ENCODE peak calls at places on chromosomes 3 and 15, in seven cellular contexts. B is A549; R is CD8-positive, alpha-beta T cell; O is dorsolateral prefrontal cortex; A is A673; H is lower leg skin; T is cardiac fibroblast. M is an unnamed sample.

GRCh38 chr15:29656636-29657475 is 165.4 kb downstream of the TJP1 start:
- DNase-seq in B (peak), R (no peak), A (no peak), T (peak), H (no peak), O (no peak), M (no peak)

GRCh38 chr3:190862209-190863118 is at the start of gene GMNC:
- DNase-seq in H (peak), O (peak), T (peak), R (no peak), B (peak), A (peak), M (peak)

GRCh38 chr3:57221883-57222282 is 5.6 kb upstream of the APPL1 start:
- DNase-seq in B (peak), R (no peak), T (peak), H (no peak), A (peak), O (no peak), M (no peak)

GRCh38 chr3:146037697-146038096 is 123.3 kb downstream of the PLOD2 start:
- DNase-seq in R (no peak), T (peak), O (no peak), B (no peak), A (no peak), H (no peak), M (no peak)

GRCh38 chr3:73733796-73734195 is 109.1 kb upstream of the PDZRN3 start:
- DNase-seq in R (no peak), B (no peak), A (no peak), H (no peak), O (no peak), T (no peak), M (no peak)

GRCh38 chr3:47464603-47465002 is 11.1 kb downstream of the SCAP start:
- DNase-seq in H (no peak), O (no peak), T (peak), B (no peak), R (no peak), A (peak), M (no peak)

GRCh38 chr15:80179025-80179759 is 26.4 kb downstream of the FAH start:
- DNase-seq in B (peak), H (no peak), T (peak), A (no peak), R (no peak), O (no peak), M (no peak)

GRCh38 chr3:144162042-144162441 is 190.4 kb downstream of the DIPK2A start:
- DNase-seq in T (peak), A (no peak), R (no peak), H (no peak), O (no peak), B (peak), M (no peak)

GRCh38 chr3:187750513-187751123 is 5.3 kb upstream of the BCL6 start:
- DNase-seq in T (peak), A (no peak), H (no peak), O (no peak), B (peak), R (no peak), M (no peak)

GRCh38 chr3:17175187-17175839 is 290.6 kb downstream of the PLCL2 start:
- DNase-seq in B (no peak), T (peak), A (no peak), H (no peak), O (no peak), R (no peak), M (no peak)

GRCh38 chr3:42166214-42166613 is 75.1 kb downstream of the TRAK1 start:
- DNase-seq in H (no peak), T (no peak), A (no peak), R (no peak), O (no peak), B (no peak), M (no peak)

GRCh38 chr3:158522737-158523136 is 48.3 kb upstream of the MLF1 start:
- DNase-seq in R (no peak), B (no peak), H (no peak), A (no peak), O (no peak), T (peak), M (no peak)

GRCh38 chr3:53646723-53647122 is 152.3 kb downstream of the CACNA1D start:
- DNase-seq in B (no peak), T (no peak), O (no peak), H (no peak), R (no peak), A (no peak), M (no peak)

GRCh38 chr3:42376397-42376798 is 34.0 kb downstream of the LYZL4 start:
- DNase-seq in T (peak), O (peak), H (no peak), R (peak), A (peak), B (no peak), M (peak)

GRCh38 chr3:94862703-94863102 is 799.8 kb downstream of the NSUN3 start:
- DNase-seq in B (peak), R (no peak), T (peak), A (peak), O (no peak), H (no peak), M (no peak)

GRCh38 chr3:47761046-47761445 is 20.6 kb downstream of the SMARCC1 start:
- DNase-seq in T (no peak), R (no peak), B (no peak), H (no peak), O (no peak), A (no peak), M (no peak)

GRCh38 chr3:37989821-37990480 is 635 bp upstream of the VILL start:
- DNase-seq in T (no peak), O (no peak), R (no peak), H (peak), B (no peak), A (no peak), M (peak)

GRCh38 chr3:126312326-126312725 is 44.9 kb downstream of the KLF15 start:
- DNase-seq in T (no peak), B (no peak), O (no peak), A (no peak), H (peak), R (no peak), M (no peak)

GRCh38 chr3:15055019-15055557 is 10.0 kb downstream of the MRPS25 start:
- DNase-seq in H (no peak), O (no peak), T (no peak), R (no peak), B (no peak), A (no peak), M (no peak)

GRCh38 chr15:92077353-92078080 is 224.0 kb downstream of the SLCO3A1 start:
- DNase-seq in T (peak), O (peak), H (peak), R (peak), B (peak), A (peak), M (peak)

GRCh38 chr3:37223084-37223975 is 48.9 kb upstream of the LRRFIP2 start:
- DNase-seq in A (no peak), H (no peak), T (no peak), R (peak), B (peak), O (no peak), M (no peak)

GRCh38 chr3:17605032-17605431 is 137.4 kb downstream of the TBC1D5 start:
- DNase-seq in T (peak), R (no peak), H (no peak), B (peak), A (peak), O (no peak), M (no peak)

GRCh38 chr3:12413721-12414255 is 70.5 kb upstream of the TSEN2 start:
- DNase-seq in B (no peak), O (no peak), H (no peak), R (no peak), T (no peak), A (no peak), M (no peak)

GRCh38 chr3:14335774-14336413 is 66.5 kb upstream of the SLC6A6 start:
- DNase-seq in R (no peak), A (no peak), O (no peak), H (no peak), T (no peak), B (no peak), M (no peak)

GRCh38 chr3:100160516-100160915 is 46.2 kb upstream of the FILIP1L start:
- DNase-seq in R (no peak), B (no peak), O (no peak), A (no peak), T (no peak), H (no peak), M (no peak)

GRCh38 chr3:55686720-55687254 is 199.7 kb upstream of the WNT5A start:
- DNase-seq in T (no peak), B (no peak), R (no peak), H (no peak), O (no peak), A (no peak), M (no peak)

GRCh38 chr3:126672741-126673140 is 17.8 kb upstream of the TXNRD3 start:
- DNase-seq in O (no peak), R (no peak), B (no peak), A (no peak), T (no peak), H (peak), M (no peak)

GRCh38 chr3:143637133-143637532 is 211.1 kb downstream of the SLC9A9 start:
- DNase-seq in A (no peak), B (no peak), O (no peak), H (no peak), R (no peak), T (no peak), M (no peak)

GRCh38 chr3:56624725-56625124 is 58.3 kb downstream of the TASOR start:
- DNase-seq in H (no peak), O (no peak), T (peak), R (no peak), A (no peak), B (no peak), M (no peak)

GRCh38 chr3:183884097-183884436 is 613 bp downstream of the PARL start:
- DNase-seq in T (no peak), B (no peak), O (no peak), A (no peak), R (no peak), H (no peak), M (no peak)

GRCh38 chr3:138184994-138185393 is 2.1 kb upstream of the ARMC8 start:
- DNase-seq in O (no peak), A (no peak), T (no peak), B (no peak), R (no peak), H (no peak), M (no peak)

GRCh38 chr15:37028609-37029287 is 71.6 kb downstream of the MEIS2 start:
- DNase-seq in T (peak), B (no peak), O (no peak), A (peak), H (no peak), R (no peak), M (no peak)

GRCh38 chr3:161104561-161105551 is at the start of gene B3GALNT1:
- DNase-seq in T (peak), R (no peak), O (no peak), H (peak), A (peak), B (peak), M (peak)
- TF ChIP-seq CTCF in T (no peak), R (no peak), O (no peak), H (no peak), A (no peak), B (no peak), M (no peak)

DNA sequence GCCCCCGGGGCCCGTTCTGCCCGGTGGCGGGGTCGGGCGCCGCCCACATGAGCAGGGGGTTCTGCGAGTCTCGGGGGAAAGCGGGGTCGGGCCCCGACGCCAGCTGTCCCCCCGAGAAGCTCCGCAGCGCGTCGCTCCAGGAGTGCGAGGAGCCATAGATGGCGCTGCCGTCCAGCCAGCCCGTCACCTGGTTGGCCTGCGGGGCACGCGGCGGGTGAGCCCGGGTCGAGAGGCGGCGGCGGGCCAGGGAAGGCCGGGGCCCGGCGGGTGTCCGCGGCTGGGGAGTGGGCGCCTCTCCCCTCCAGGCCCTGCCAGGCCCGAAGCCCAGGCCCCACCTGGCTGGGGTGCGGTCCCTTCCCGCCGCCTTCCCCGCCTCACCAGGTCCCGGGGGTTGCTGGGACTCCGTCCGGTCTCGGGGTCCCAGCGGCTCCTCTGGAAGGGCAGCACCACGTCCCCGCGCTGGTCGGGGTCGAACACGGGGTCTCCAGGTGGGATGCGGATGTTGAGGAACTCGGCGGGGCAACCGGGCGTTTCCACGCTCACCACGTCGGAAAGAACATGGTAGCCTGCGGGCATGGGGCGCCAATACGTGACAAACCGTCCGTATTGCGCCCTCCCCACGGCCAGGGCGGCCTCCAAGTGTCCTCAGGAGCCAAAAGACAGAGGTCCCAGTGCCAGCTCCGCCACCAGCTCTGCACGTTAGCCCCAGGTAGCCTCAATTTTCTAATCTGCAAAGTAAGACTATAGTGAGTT is 2.4 kb downstream of the DUOX2 start:
- DNase-seq in H (no peak), B (no peak), T (no peak), A (no peak), O (no peak), R (no peak), M (no peak)
- H3K4me3 ChIP-seq in H (no peak), B (no peak), T (no peak), A (no peak), O (no peak), R (no peak), M (no peak)

GRCh38 chr3:160649596-160649995 is 27.4 kb upstream of the ARL14 start:
- DNase-seq in B (no peak), A (no peak), O (no peak), T (no peak), H (no peak), R (no peak), M (no peak)
- TF ChIP-seq CTCF in B (no peak), A (no peak), O (no peak), T (no peak), H (no peak), R (no peak), M (no peak)

GRCh38 chr15:34055868-34056595 is 17.0 kb upstream of the AVEN start:
- DNase-seq in O (no peak), R (no peak), A (peak), B (no peak), T (peak), H (no peak), M (no peak)
- H3K4me3 ChIP-seq in O (no peak), R (no peak), A (no peak), B (no peak), T (no peak), H (no peak), M (no peak)

GRCh38 chr3:51722362-51722761 is 15.5 kb downstream of the GRM2 start:
- DNase-seq in R (no peak), T (no peak), H (no peak), B (peak), O (no peak), A (no peak), M (no peak)
- TF ChIP-seq CTCF in R (no peak), T (no peak), H (no peak), B (no peak), O (no peak), A (peak), M (no peak)

GRCh38 chr15:42157981-42158765 is 1.7 kb upstream of the PLA2G4F start:
- DNase-seq in B (no peak), A (peak), O (no peak), R (no peak), T (peak), H (peak), M (no peak)

GRCh38 chr15:42154576-42155355 is 1.7 kb downstream of the PLA2G4F start:
- DNase-seq in T (no peak), R (no peak), A (no peak), O (peak), H (peak), B (no peak), M (no peak)

GRCh38 chr15:42157381-42157780 is 945 bp upstream of the PLA2G4F start:
- DNase-seq in O (no peak), H (peak), T (no peak), B (no peak), R (no peak), A (no peak), M (no peak)

GRCh38 chr15:42155546-42156265 is 730 bp downstream of the PLA2G4F start:
- DNase-seq in O (no peak), R (no peak), B (no peak), A (no peak), H (peak), T (no peak), M (no peak)

GRCh38 chr15:42156266-42156922 is at the start of gene PLA2G4F:
- DNase-seq in O (no peak), A (no peak), B (no peak), H (peak), T (no peak), R (no peak), M (no peak)
- H3K4me3 ChIP-seq in O (no peak), A (no peak), B (no peak), H (peak), T (no peak), R (no peak), M (no peak)

GRCh38 chr15:78951841-78952238 is 7.0 kb upstream of the CTSH start:
- DNase-seq in B (peak), T (peak), H (no peak), O (no peak), R (no peak), A (no peak), M (no peak)

GRCh38 chr15:78947506-78947905 is 2.7 kb upstream of the CTSH start:
- DNase-seq in T (no peak), A (no peak), R (no peak), H (no peak), O (no peak), B (no peak), M (no peak)

GRCh38 chr15:78950343-78950742 is 5.5 kb upstream of the CTSH start:
- DNase-seq in T (no peak), O (no peak), R (no peak), H (no peak), B (no peak), A (no peak), M (no peak)

GRCh38 chr15:78949461-78949860 is 4.6 kb upstream of the CTSH start:
- DNase-seq in O (no peak), H (no peak), T (no peak), A (no peak), B (no peak), R (no peak), M (no peak)

DNA sequence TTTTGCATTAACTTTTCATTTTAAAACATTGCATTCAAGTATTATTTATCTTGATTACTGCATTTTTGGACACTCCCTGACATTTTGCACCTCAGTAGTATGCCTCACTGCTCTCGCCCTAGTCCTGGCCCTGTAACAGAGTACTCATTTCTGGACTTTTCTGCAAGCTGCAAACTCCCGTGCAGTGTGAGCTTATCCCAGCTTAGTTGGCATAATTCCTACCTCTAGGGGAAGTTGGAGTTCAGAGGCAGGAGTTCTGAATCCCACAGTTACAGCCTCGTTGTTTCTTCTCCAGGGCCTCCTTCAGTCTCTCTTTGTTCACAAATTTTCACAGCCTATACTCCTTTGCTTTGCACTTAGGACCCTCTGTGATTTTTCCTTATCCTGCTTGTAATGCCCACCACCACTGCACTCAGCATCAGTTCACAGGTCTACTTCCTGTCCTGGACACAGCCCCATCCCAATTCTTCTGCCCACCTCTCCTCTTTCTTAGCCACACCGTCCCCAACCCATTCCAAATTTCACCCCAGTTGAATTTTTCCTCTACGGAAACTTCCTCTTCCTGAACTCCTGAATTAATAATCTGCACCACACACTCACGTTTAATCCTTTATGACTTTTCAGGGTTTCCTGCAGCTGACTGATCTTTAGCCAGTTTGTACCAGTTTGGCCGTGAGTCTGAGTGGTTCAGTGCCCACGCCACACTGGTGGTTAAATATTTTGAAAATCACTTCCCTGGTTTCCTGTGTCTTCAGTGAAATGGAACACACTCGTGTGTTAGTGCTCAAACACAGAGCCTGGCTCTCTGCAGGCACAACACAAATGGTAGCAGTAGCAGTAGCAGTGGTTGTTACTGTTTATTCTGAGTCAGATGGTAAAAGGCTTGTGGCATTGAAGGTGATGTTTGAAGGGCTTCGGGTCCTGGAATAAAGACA is 6.3 kb upstream of the CTSH start:
- DNase-seq in T (peak), B (peak), O (no peak), R (no peak), H (no peak), A (no peak), M (no peak)
- TF ChIP-seq CTCF in T (peak), B (no peak), O (no peak), R (no peak), H (no peak), A (peak), M (peak)

GRCh38 chr3:84885199-84885882 is 73.4 kb upstream of the CADM2 start:
- DNase-seq in R (no peak), T (no peak), A (no peak), H (no peak), B (no peak), O (no peak), M (no peak)

GRCh38 chr3:84877092-84877491 is 81.7 kb upstream of the CADM2 start:
- DNase-seq in R (no peak), O (no peak), A (no peak), H (no peak), B (no peak), T (no peak), M (no peak)

GRCh38 chr3:84881288-84881687 is 77.5 kb upstream of the CADM2 start:
- DNase-seq in A (no peak), R (no peak), O (no peak), B (no peak), T (no peak), H (no peak), M (no peak)
- H3K4me3 ChIP-seq in A (no peak), R (no peak), O (no peak), B (no peak), T (no peak), H (no peak), M (no peak)

GRCh38 chr15:53811530-53811929 is 52.1 kb upstream of the WDR72 start:
- DNase-seq in B (peak), T (no peak), A (peak), R (no peak), H (no peak), O (no peak), M (no peak)
- TF ChIP-seq CTCF in B (peak), T (no peak), A (peak), R (no peak), H (no peak), O (peak), M (peak)

GRCh38 chr3:31625358-31625757 is 92.6 kb downstream of the STT3B start:
- DNase-seq in R (no peak), H (no peak), O (no peak), B (no peak), T (no peak), A (no peak), M (no peak)

GRCh38 chr3:31624054-31624709 is 91.5 kb downstream of the STT3B start:
- DNase-seq in R (no peak), B (no peak), A (no peak), O (no peak), T (no peak), H (no peak), M (no peak)

GRCh38 chr3:31634485-31634884 is 101.8 kb downstream of the STT3B start:
- DNase-seq in B (no peak), T (peak), H (no peak), R (no peak), A (no peak), O (no peak), M (no peak)

DNA sequence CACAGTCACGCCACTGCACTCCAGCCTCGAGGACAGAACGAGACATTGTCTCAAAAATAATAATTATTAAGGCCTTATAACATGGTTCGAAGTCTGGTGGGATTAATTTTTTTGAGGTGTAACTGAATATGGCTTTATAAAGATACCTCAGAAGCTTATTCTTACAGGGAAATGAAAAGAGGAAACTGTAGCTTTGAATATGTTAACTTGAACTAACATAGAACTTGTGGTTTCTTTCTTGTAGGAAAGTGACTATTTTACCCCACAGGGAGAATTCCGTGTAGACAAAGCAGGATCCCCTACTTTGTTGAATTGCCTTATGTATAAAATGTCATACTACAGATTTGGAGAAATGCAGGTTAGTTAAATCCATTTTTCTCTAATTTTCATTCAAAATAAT is 96.3 kb downstream of the STT3B start:
- DNase-seq in R (no peak), A (no peak), B (no peak), T (no peak), O (no peak), H (no peak), M (no peak)
- H3K4me3 ChIP-seq in R (no peak), A (no peak), B (no peak), T (no peak), O (no peak), H (no peak), M (no peak)

M was measured in heart left ventricle.